ENCODE peak calls at places on chromosomes 7 and 10, in seven cellular contexts. G, F, M, A, O, I and H are unnamed samples.

GRCh38 chr10:78856421-78856820 is 212.3 kb upstream of the ZMIZ1 start:
- DNase-seq in A (no peak), F (no peak), O (no peak), G (no peak), M (peak; percentile 13), I (no peak), H (no peak)

GRCh38 chr7:149811831-149812490 is 26.2 kb upstream of the ZNF862 start:
- DNase-seq in A (no peak), F (no peak), M (no peak), I (no peak), O (no peak), G (no peak), H (no peak)

GRCh38 chr7:4025694-4026615 is 656.1 kb upstream of the FOXK1 start:
- DNase-seq in F (no peak), A (no peak), O (no peak), I (peak; percentile 76), G (no peak), M (no peak), H (no peak)

GRCh38 chr10:6409982-6410694 is 169.9 kb downstream of the PRKCQ start:
- DNase-seq in G (no peak), I (no peak), F (peak; percentile 83), A (peak; percentile 7), M (peak; percentile 89), O (peak; percentile 57), H (peak; percentile 62)

GRCh38 chr7:142954680-142955268 is 7.4 kb downstream of the KEL start:
- DNase-seq in M (no peak), A (no peak), F (no peak), G (no peak), I (no peak), O (no peak), H (no peak)

GRCh38 chr7:101171442-101171837 is 6.1 kb upstream of the VGF start:
- DNase-seq in A (no peak), M (no peak), O (no peak), G (no peak), I (no peak), F (no peak), H (no peak)

GRCh38 chr7:2621061-2621828 is 10.5 kb upstream of the TTYH3 start:
- DNase-seq in M (peak; percentile 86), A (peak; percentile 50), F (peak; percentile 84), G (no peak), I (peak; percentile 86), O (peak; percentile 65), H (peak; percentile 64)

GRCh38 chr7:57775396-57776088 is 325.6 kb downstream of the ZNF716 start:
- DNase-seq in F (no peak), G (no peak), I (no peak), A (no peak), O (no peak), M (no peak), H (no peak)

GRCh38 chr7:369476-369980 is 79.6 kb downstream of the FOXL3 start:
- DNase-seq in F (no peak), O (no peak), A (no peak), I (peak; percentile 46), M (no peak), G (no peak), H (no peak)

GRCh38 chr7:140696024-140696678 is 357 bp upstream of the NDUFB2 start:
- DNase-seq in I (peak; percentile 96), O (peak; percentile 94), A (peak; percentile 90), G (peak; percentile 49), F (peak; percentile 93), M (peak; percentile 94), H (peak; percentile 93)

GRCh38 chr7:29415215-29415614 is 148.4 kb upstream of the PRR15 start:
- DNase-seq in M (no peak), G (no peak), O (no peak), I (no peak), F (no peak), A (no peak), H (no peak)

GRCh38 chr10:125628251-125629049 is 54.5 kb downstream of the TEX36 start:
- DNase-seq in A (no peak), I (no peak), F (no peak), M (no peak), G (no peak), O (no peak), H (no peak)

GRCh38 chr10:125692932-125693847 is 10.2 kb upstream of the TEX36 start:
- DNase-seq in A (no peak), I (no peak), G (peak; percentile 86), O (no peak), F (no peak), M (no peak), H (no peak)

GRCh38 chr7:96789914-96790313 is 80.3 kb upstream of the SEM1 start:
- DNase-seq in A (no peak), G (no peak), F (no peak), M (no peak), O (no peak), I (no peak), H (no peak)

GRCh38 chr7:37425504-37425903 is 23.2 kb downstream of the ELMO1 start:
- DNase-seq in I (no peak), M (no peak), G (no peak), O (no peak), F (no peak), A (no peak), H (no peak)

DNA sequence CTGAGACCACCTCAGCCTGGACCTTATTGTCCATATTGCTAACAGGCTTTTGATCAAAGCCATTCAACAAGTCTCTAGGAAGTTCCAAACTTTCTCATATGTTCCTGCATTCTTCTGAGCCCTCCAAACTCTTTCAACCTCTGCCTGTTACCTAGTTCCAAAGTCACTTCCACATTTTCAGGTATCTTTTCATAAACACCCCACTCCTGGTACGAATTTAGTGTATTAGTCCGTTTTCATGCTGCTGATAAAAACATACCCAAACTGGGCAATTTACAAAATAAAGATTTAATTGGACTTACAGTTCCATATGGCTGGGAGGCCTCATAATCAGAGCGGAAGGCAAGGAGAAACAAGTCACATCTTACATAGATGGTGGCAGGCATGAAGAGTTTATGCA is 836.8 kb downstream of the SORCS1 start:
- DNase-seq in M (no peak), O (no peak), G (no peak), A (no peak), F (no peak), I (no peak), H (no peak)
- TF ChIP-seq CTCF in M (no peak), O (no peak), G (no peak), A (no peak), F (no peak), I (no peak), H (no peak)

GRCh38 chr10:119849031-119849789 is 23.4 kb downstream of the MCMBP start:
- DNase-seq in G (peak; percentile 42), I (no peak), M (peak; percentile 33), A (peak; percentile 41), O (peak; percentile 78), F (peak; percentile 91), H (peak; percentile 78)

GRCh38 chr10:119852277-119852676 is 20.4 kb downstream of the MCMBP start:
- DNase-seq in O (no peak), I (no peak), F (no peak), M (no peak), A (no peak), G (no peak), H (no peak)

GRCh38 chr10:119852822-119853221 is 19.8 kb downstream of the MCMBP start:
- DNase-seq in A (no peak), M (no peak), O (no peak), I (no peak), F (no peak), G (no peak), H (no peak)

GRCh38 chr10:119853584-119853983 is 19.1 kb downstream of the MCMBP start:
- DNase-seq in O (no peak), M (no peak), F (no peak), G (no peak), I (no peak), A (no peak), H (peak; percentile 13)

DNA sequence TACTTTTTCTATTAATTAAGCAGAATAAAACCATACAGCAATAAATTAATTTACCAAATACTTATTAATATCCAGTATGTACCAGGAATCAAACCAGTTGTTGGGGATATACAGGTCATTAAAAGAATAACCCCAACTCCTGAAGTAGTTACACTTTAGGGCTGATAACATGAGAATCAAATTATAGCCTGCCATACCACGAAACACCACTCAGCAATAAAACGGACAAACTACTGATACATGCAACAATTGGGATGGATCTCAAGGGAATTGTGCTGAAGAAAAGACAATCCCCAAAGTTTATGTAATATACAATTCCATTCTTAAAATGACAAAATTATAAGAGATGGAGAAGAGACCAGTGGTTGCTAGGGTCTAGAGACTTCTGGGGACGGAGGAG is 22.7 kb downstream of the MCMBP start:
- DNase-seq in G (no peak), A (no peak), O (no peak), I (no peak), F (no peak), M (no peak), H (no peak)
- H3K4me3 ChIP-seq in G (no peak overlapping the region), A (no peak overlapping the region), O (no peak overlapping the region), I (no peak overlapping the region), F (no peak overlapping the region), M (no peak overlapping the region), H (no peak overlapping the region)

GRCh38 chr10:118626953-118627352 is 31.5 kb upstream of the PRLHR start:
- DNase-seq in F (no peak), I (no peak), A (no peak), M (no peak), O (no peak), G (no peak), H (no peak)
- TF ChIP-seq CTCF in F (peak; percentile 11), I (no peak), A (peak; percentile 19), M (peak; percentile 21), O (no peak), G (peak; percentile 13), H (peak; percentile 22)

GRCh38 chr7:132379292-132379691 is 197.0 kb downstream of the PLXNA4 start:
- DNase-seq in O (no peak), G (no peak), F (no peak), A (no peak), M (no peak), I (no peak), H (peak; percentile 40)

GRCh38 chr7:132383962-132384361 is 192.3 kb downstream of the PLXNA4 start:
- DNase-seq in O (no peak), A (no peak), G (no peak), M (no peak), I (no peak), F (no peak), H (no peak)

GRCh38 chr7:132380065-132380464 is 196.2 kb downstream of the PLXNA4 start:
- DNase-seq in I (peak; percentile 75), M (no peak), F (no peak), A (no peak), O (no peak), G (peak; percentile 73), H (no peak)

GRCh38 chr7:132377703-132378584 is 198.3 kb downstream of the PLXNA4 start:
- DNase-seq in M (no peak), F (no peak), G (no peak), I (no peak), A (no peak), O (no peak), H (no peak)

DNA sequence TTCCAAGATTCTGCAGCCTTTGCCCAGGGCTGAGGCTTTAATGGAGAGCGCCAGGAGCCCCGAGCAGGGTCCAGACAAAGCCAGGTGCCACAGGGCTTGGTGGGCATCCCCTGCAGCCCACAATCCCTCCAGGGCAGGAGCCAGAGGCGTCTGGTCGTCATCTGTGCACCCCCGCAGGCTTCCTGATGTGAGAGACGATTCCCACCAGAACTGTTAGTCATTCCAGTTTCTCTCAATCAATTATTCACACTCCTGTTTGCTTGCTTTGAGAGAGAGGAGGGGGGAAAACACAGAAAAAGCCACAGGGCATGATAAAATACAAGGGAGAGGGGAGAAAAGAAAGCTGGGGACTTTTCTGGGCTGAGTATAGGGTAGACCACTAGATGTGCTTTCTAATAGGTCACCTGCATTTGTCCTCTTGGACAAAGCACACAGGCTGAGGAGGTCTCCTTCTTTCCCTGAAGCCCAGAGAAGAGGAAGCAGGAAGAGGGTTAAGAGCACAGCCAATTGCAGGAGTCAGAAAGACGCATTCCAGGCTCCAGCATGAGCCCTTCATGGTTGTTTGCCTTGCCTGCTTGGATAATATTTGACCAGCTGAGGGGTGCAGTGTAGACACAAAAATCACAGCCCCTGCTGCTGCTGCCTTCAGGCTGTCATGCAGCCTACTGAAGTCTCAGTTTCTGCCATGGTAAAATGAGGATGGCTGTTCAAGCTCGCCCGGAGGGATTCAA is 194.4 kb downstream of the PLXNA4 start:
- DNase-seq in G (no peak), F (no peak), A (no peak), M (no peak), O (peak; percentile 25), I (no peak), H (no peak)
- H3K4me3 ChIP-seq in G (no peak overlapping the region), F (no peak overlapping the region), A (no peak overlapping the region), M (no peak overlapping the region), O (no peak overlapping the region), I (no peak overlapping the region), H (no peak overlapping the region)